ENCODE peak calls at places on chromosomes 6 and 20, in five cellular contexts. S is naive thymus-derived CD4-positive, alpha-beta T cell; D is thoracic aorta; E is hepatocyte; U is breast epithelium. P is an unnamed sample.

GRCh38 chr6:31723980-31724691 is 963 bp downstream of the MPIG6B start:
- DNase-seq in S (no peak), D (no peak), E (no peak), U (no peak), P (no peak)

GRCh38 chr6:137494967-137495595 is 887 bp upstream of the OLIG3 start:
- DNase-seq in S (no peak), D (no peak), E (no peak), U (no peak), P (no peak)

GRCh38 chr6:82363368-82364086 is at the start of gene TPBG:
- DNase-seq in S (peak; percentile 22), D (no peak), E (peak; percentile 79), U (peak; percentile 24), P (no peak)

GRCh38 chr20:35698298-35699126 is 640 bp downstream of the NFS1 start:
- DNase-seq in S (no peak), D (no peak), E (peak; percentile 10), U (no peak), P (no peak)

GRCh38 chr20:23082846-23083552 is 3.1 kb downstream of the CD93 start:
- DNase-seq in S (no peak), D (no peak), E (no peak), U (no peak), P (no peak)

GRCh38 chr20:14189794-14190402 is 147.5 kb downstream of the FLRT3 start:
- DNase-seq in S (no peak), D (no peak), E (peak; percentile 67), U (no peak), P (no peak)

GRCh38 chr6:47701374-47701773 is 3.0 kb downstream of the ADGRF4 start:
- DNase-seq in S (no peak), D (no peak), E (no peak), U (no peak), P (no peak)

GRCh38 chr6:56312049-56312448 is 64.7 kb upstream of the COL21A1 start:
- DNase-seq in S (no peak), D (no peak), E (no peak), U (no peak), P (no peak)

GRCh38 chr20:32779500-32780215 is 17.5 kb downstream of the DNMT3B start:
- DNase-seq in S (no peak), D (no peak), E (no peak), U (no peak), P (no peak)

GRCh38 chr20:38173237-38174156 is 8.4 kb upstream of the TGM2 start:
- DNase-seq in S (no peak), D (peak; percentile 71), E (peak; percentile 82), U (no peak), P (no peak)

GRCh38 chr6:1039746-1040145 is 272.2 kb upstream of the FOXQ1 start:
- DNase-seq in S (no peak), D (no peak), E (no peak), U (no peak), P (no peak)

GRCh38 chr6:163414117-163414366 is 476 bp upstream of the QKI start:
- DNase-seq in S (no peak), D (no peak), E (no peak), U (no peak), P (no peak)

GRCh38 chr20:25035924-25036323 is 22.0 kb downstream of the ACSS1 start:
- DNase-seq in S (no peak), D (no peak), E (no peak), U (no peak), P (no peak)

GRCh38 chr20:36717657-36718056 is 28.2 kb downstream of the NDRG3 start:
- DNase-seq in S (no peak), D (no peak), E (no peak), U (no peak), P (no peak)

GRCh38 chr6:5395719-5396118 is 134.4 kb downstream of the FARS2 start:
- DNase-seq in S (no peak), D (no peak), E (no peak), U (no peak), P (no peak)

GRCh38 chr6:26251354-26252081 is 113.5 kb upstream of the BTN3A2 start:
- DNase-seq in S (peak; percentile 73), D (no peak), E (peak; percentile 87), U (peak; percentile 69), P (no peak)

GRCh38 chr6:31067881-31068737 is 44.3 kb downstream of the C6orf15 start:
- DNase-seq in S (no peak), D (no peak), E (no peak), U (no peak), P (no peak)

GRCh38 chr6:45314146-45314545 is 14.0 kb upstream of the RUNX2 start:
- DNase-seq in S (no peak), D (no peak), E (no peak), U (no peak), P (no peak)

GRCh38 chr20:38098952-38099351 is 65.4 kb downstream of the RPRD1B start:
- DNase-seq in S (no peak), D (no peak), E (no peak), U (no peak), P (no peak)

GRCh38 chr20:23869520-23869919 is 10.0 kb downstream of the CST5 start:
- DNase-seq in S (no peak), D (no peak), E (no peak), U (no peak), P (no peak)

GRCh38 chr6:142013875-142014495 is 118.7 kb upstream of the GJE1 start:
- DNase-seq in S (no peak), D (no peak), E (no peak), U (no peak), P (no peak)

GRCh38 chr6:149079911-149080501 is 237.5 kb upstream of the TAB2 start:
- DNase-seq in S (no peak), D (no peak), E (peak; percentile 41), U (peak; percentile 57), P (no peak)

GRCh38 chr6:139099984-139100383 is 34.9 kb upstream of the HECA start:
- DNase-seq in S (no peak), D (no peak), E (no peak), U (no peak), P (no peak)

GRCh38 chr6:91352878-91353277 is 766.0 kb upstream of the MAP3K7 start:
- DNase-seq in S (no peak), D (no peak), E (peak; percentile 11), U (no peak), P (no peak)

GRCh38 chr6:49666480-49666879 is 29.8 kb upstream of the RHAG start:
- DNase-seq in S (no peak), D (no peak), E (no peak), U (no peak), P (no peak)

GRCh38 chr20:7926767-7927166 is 13.5 kb downstream of the HAO1 start:
- DNase-seq in S (no peak), D (no peak), E (peak; percentile 38), U (no peak), P (no peak)

GRCh38 chr6:143783077-143783476 is 60.1 kb upstream of the LTV1 start:
- DNase-seq in S (no peak), D (no peak), E (no peak), U (no peak), P (no peak)

GRCh38 chr20:41733151-41733550 is 115.0 kb upstream of the CHD6 start:
- DNase-seq in S (no peak), D (no peak), E (no peak), U (no peak), P (no peak)

GRCh38 chr6:134984821-134985220 is 34.9 kb upstream of the ALDH8A1 start:
- DNase-seq in S (no peak), D (no peak), E (no peak), U (no peak), P (no peak)

GRCh38 chr20:2006452-2007381 is 12.9 kb upstream of the PDYN start:
- DNase-seq in S (peak; percentile 40), D (no peak), E (peak; percentile 40), U (no peak), P (no peak)

GRCh38 chr20:62623488-62624324 is 18.6 kb upstream of the SLCO4A1 start:
- DNase-seq in S (peak; percentile 85), D (peak; percentile 83), E (peak; percentile 97), U (peak; percentile 96), P (peak; percentile 68)

GRCh38 chr6:251920-252319 is 40.4 kb upstream of the DUSP22 start:
- DNase-seq in S (no peak), D (no peak), E (no peak), U (no peak), P (no peak)

GRCh38 chr6:78089551-78089950 is 436.7 kb downstream of the MEI4 start:
- DNase-seq in S (no peak), D (no peak), E (no peak), U (no peak), P (no peak)

GRCh38 chr20:48999890-49000870 is 45.9 kb upstream of the CSE1L start:
- DNase-seq in S (no peak), D (no peak), E (no peak), U (no peak), P (no peak)
- H3K36me3 ChIP-seq in S (peaks cover 65% of the 10 kb centered on the region), D (peaks cover 43% of the 10 kb centered on the region), E (no peaks in the 10 kb centered on the region), U (peaks cover 7% of the 10 kb centered on the region), P (peaks cover 27% of the 10 kb centered on the region)

DNA sequence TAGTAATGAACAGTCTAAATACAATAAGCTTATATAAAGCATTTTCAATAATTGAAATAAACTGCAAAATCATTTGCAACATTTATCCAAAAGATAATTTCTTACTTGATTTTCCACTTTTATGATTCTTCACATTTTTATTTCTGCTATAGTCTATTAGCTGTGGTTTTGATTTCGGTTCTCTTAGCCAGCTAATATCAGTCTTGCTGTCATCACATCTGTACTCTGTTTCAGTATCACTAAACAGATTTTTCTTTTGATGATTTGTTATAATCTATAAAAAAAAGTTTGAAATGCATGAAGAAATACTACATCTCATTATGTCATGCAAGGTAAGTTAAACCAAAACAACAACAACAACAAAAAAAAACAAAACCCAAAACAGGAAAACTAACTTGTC is 53.2 kb downstream of the SYCP2 start:
- DNase-seq in S (no peak), D (no peak), E (no peak), U (no peak), P (no peak)
- H3K4me3 ChIP-seq in S (no peak overlapping the region), D (no peak overlapping the region), E (no peak overlapping the region), U (no peak overlapping the region), P (no peak overlapping the region)

GRCh38 chr6:13189710-13190109 is 138.6 kb downstream of the TBC1D7 start:
- DNase-seq in S (no peak), D (no peak), E (no peak), U (no peak), P (no peak)

GRCh38 chr6:13190391-13190790 is 137.9 kb downstream of the TBC1D7 start:
- DNase-seq in S (no peak), D (no peak), E (no peak), U (no peak), P (no peak)

GRCh38 chr6:13188306-13188705 is 140.0 kb downstream of the TBC1D7 start:
- DNase-seq in S (no peak), D (no peak), E (no peak), U (no peak), P (no peak)

GRCh38 chr6:13194852-13195251 is 133.5 kb downstream of the TBC1D7 start:
- DNase-seq in S (no peak), D (no peak), E (peak; percentile 71), U (no peak), P (no peak)

DNA sequence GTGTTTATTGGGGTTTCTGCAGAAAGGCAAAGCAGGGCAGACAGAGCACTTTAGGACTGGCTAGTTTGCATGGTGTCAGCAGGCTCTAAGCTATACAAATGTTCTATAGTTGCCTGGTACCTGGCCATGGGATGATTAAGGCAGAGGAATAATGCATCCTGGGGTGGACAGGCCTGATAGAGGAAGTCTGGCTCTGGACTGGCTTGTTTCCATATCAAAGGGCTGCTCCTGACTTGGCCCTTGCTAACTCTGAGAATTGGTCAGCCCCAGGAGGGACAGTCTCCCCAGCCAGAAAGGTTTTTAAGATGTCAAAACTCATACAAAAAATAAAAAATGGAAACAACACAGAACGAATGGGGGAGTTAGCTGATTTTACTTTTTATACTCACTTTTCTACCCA is 136.9 kb downstream of the TBC1D7 start:
- DNase-seq in S (no peak), D (no peak), E (no peak), U (no peak), P (no peak)
- H3K4me1 ChIP-seq in S (no peaks in the 10 kb centered on the region), D (peaks cover 25% of the 10 kb centered on the region), E (no peaks in the 10 kb centered on the region), U (no peaks in the 10 kb centered on the region), P (no peaks in the 10 kb centered on the region)

GRCh38 chr6:118913161-118913560 is 19.2 kb downstream of the ASF1A start:
- DNase-seq in S (no peak), D (no peak), E (no peak), U (no peak), P (no peak)
- H3K36me3 ChIP-seq in S (peaks cover 74% of the 10 kb centered on the region), D (peaks cover 28% of the 10 kb centered on the region), E (no peaks in the 10 kb centered on the region), U (peaks cover 6% of the 10 kb centered on the region), P (peaks cover 96% of the 10 kb centered on the region)

P was measured in esophagus squamous epithelium.